ENCODE peak calls at places on chromosome 9, in eight cellular contexts. One of them, this sample, is unnamed.
A peak's percentile ranks its signal among the peaks of the same experiment; 100 is the strongest.

GRCh38 chr9:130171226-130172148 is 717 bp upstream of the NCS1 start:
- DNase-seq in tibial artery: no peak
- DNase-seq in GM23248: no peak
- DNase-seq in upper lobe of right lung: no peak
- DNase-seq in sigmoid colon: peak; percentile 71
- DNase-seq in tibial nerve: no peak
- DNase-seq in A549: no peak
- DNase-seq in foreskin fibroblast: no peak
- DNase-seq in this sample: no peak

GRCh38 chr9:84862786-84863185 is 193.3 kb downstream of the NTRK2 start:
- DNase-seq in tibial artery: peak; percentile 70
- DNase-seq in GM23248: peak; percentile 81
- DNase-seq in upper lobe of right lung: no peak
- DNase-seq in sigmoid colon: no peak
- DNase-seq in tibial nerve: no peak
- DNase-seq in A549: peak; percentile 12
- DNase-seq in foreskin fibroblast: peak; percentile 33
- DNase-seq in this sample: no peak

GRCh38 chr9:134014946-134015345 is 10.3 kb upstream of the BRD3OS start:
- DNase-seq in tibial artery: no peak
- DNase-seq in GM23248: no peak
- DNase-seq in upper lobe of right lung: no peak
- DNase-seq in sigmoid colon: no peak
- DNase-seq in tibial nerve: no peak
- DNase-seq in A549: no peak
- DNase-seq in foreskin fibroblast: no peak
- DNase-seq in this sample: no peak

GRCh38 chr9:136886610-136887597 is 588 bp downstream of the TRAF2 start:
- DNase-seq in tibial artery: no peak
- DNase-seq in GM23248: peak; percentile 66
- DNase-seq in upper lobe of right lung: peak; percentile 71
- DNase-seq in sigmoid colon: no peak
- DNase-seq in tibial nerve: no peak
- DNase-seq in A549: no peak
- DNase-seq in foreskin fibroblast: no peak
- DNase-seq in this sample: no peak

GRCh38 chr9:121686930-121687541 is 35.6 kb downstream of the DAB2IP start:
- DNase-seq in tibial artery: peak; percentile 87
- DNase-seq in GM23248: peak; percentile 78
- DNase-seq in upper lobe of right lung: peak; percentile 85
- DNase-seq in sigmoid colon: peak; percentile 91
- DNase-seq in tibial nerve: peak; percentile 69
- DNase-seq in A549: peak; percentile 71
- DNase-seq in foreskin fibroblast: peak; percentile 56
- DNase-seq in this sample: peak; percentile 87

GRCh38 chr9:104868687-104869404 is 59.1 kb downstream of the ABCA1 start:
- DNase-seq in tibial artery: peak; percentile 80
- DNase-seq in GM23248: peak; percentile 88
- DNase-seq in upper lobe of right lung: peak; percentile 82
- DNase-seq in sigmoid colon: peak; percentile 88
- DNase-seq in tibial nerve: peak; percentile 29
- DNase-seq in A549: peak; percentile 55
- DNase-seq in foreskin fibroblast: peak; percentile 87
- DNase-seq in this sample: peak; percentile 84

GRCh38 chr9:92158097-92158601 is 42.9 kb upstream of the SPTLC1 start:
- DNase-seq in tibial artery: no peak
- DNase-seq in GM23248: no peak
- DNase-seq in upper lobe of right lung: no peak
- DNase-seq in sigmoid colon: no peak
- DNase-seq in tibial nerve: no peak
- DNase-seq in A549: no peak
- DNase-seq in foreskin fibroblast: no peak
- DNase-seq in this sample: no peak

GRCh38 chr9:17878810-17879370 is 300.0 kb downstream of the SH3GL2 start:
- DNase-seq in tibial artery: no peak
- DNase-seq in GM23248: no peak
- DNase-seq in upper lobe of right lung: no peak
- DNase-seq in sigmoid colon: no peak
- DNase-seq in tibial nerve: no peak
- DNase-seq in A549: no peak
- DNase-seq in foreskin fibroblast: no peak
- DNase-seq in this sample: no peak

GRCh38 chr9:76642701-76643209 is 121.5 kb upstream of the PCA3 start:
- DNase-seq in tibial artery: no peak
- DNase-seq in GM23248: no peak
- DNase-seq in upper lobe of right lung: no peak
- DNase-seq in sigmoid colon: no peak
- DNase-seq in tibial nerve: no peak
- DNase-seq in A549: no peak
- DNase-seq in foreskin fibroblast: no peak
- DNase-seq in this sample: no peak

GRCh38 chr9:84701801-84702200 is 32.3 kb downstream of the NTRK2 start:
- DNase-seq in tibial artery: no peak
- DNase-seq in GM23248: no peak
- DNase-seq in upper lobe of right lung: no peak
- DNase-seq in sigmoid colon: no peak
- DNase-seq in tibial nerve: no peak
- DNase-seq in A549: no peak
- DNase-seq in foreskin fibroblast: no peak
- DNase-seq in this sample: no peak

GRCh38 chr9:93306081-93306480 is 122.1 kb downstream of the WNK2 start:
- DNase-seq in tibial artery: peak; percentile 48
- DNase-seq in GM23248: no peak
- DNase-seq in upper lobe of right lung: no peak
- DNase-seq in sigmoid colon: no peak
- DNase-seq in tibial nerve: no peak
- DNase-seq in A549: no peak
- DNase-seq in foreskin fibroblast: no peak
- DNase-seq in this sample: no peak

GRCh38 chr9:116644099-116644688 is 42.9 kb upstream of the TRIM32 start:
- DNase-seq in tibial artery: no peak
- DNase-seq in GM23248: peak; percentile 86
- DNase-seq in upper lobe of right lung: no peak
- DNase-seq in sigmoid colon: no peak
- DNase-seq in tibial nerve: no peak
- DNase-seq in A549: no peak
- DNase-seq in foreskin fibroblast: peak; percentile 44
- DNase-seq in this sample: no peak

GRCh38 chr9:83563360-83563759 is 25.2 kb upstream of the FRMD3 start:
- DNase-seq in tibial artery: no peak
- DNase-seq in GM23248: no peak
- DNase-seq in upper lobe of right lung: no peak
- DNase-seq in sigmoid colon: no peak
- DNase-seq in tibial nerve: no peak
- DNase-seq in A549: no peak
- DNase-seq in foreskin fibroblast: no peak
- DNase-seq in this sample: no peak

GRCh38 chr9:126126807-126127206 is 199.8 kb upstream of the MVB12B start:
- DNase-seq in tibial artery: no peak
- DNase-seq in GM23248: no peak
- DNase-seq in upper lobe of right lung: no peak
- DNase-seq in sigmoid colon: no peak
- DNase-seq in tibial nerve: no peak
- DNase-seq in A549: no peak
- DNase-seq in foreskin fibroblast: no peak
- DNase-seq in this sample: no peak

GRCh38 chr9:128555180-128555721 is 2.9 kb downstream of the SPTAN1 start:
- DNase-seq in tibial artery: no peak
- DNase-seq in GM23248: peak; percentile 71
- DNase-seq in upper lobe of right lung: no peak
- DNase-seq in sigmoid colon: no peak
- DNase-seq in tibial nerve: no peak
- DNase-seq in A549: peak; percentile 58
- DNase-seq in foreskin fibroblast: no peak
- DNase-seq in this sample: peak; percentile 30

GRCh38 chr9:91898451-91899433 is 51.3 kb downstream of the ROR2 start:
- DNase-seq in tibial artery: no peak
- DNase-seq in GM23248: peak; percentile 47
- DNase-seq in upper lobe of right lung: no peak
- DNase-seq in sigmoid colon: peak; percentile 92
- DNase-seq in tibial nerve: no peak
- DNase-seq in A549: no peak
- DNase-seq in foreskin fibroblast: no peak
- DNase-seq in this sample: no peak

GRCh38 chr9:95089916-95090791 is 227.4 kb downstream of the FANCC start:
- DNase-seq in tibial artery: peak; percentile 92
- DNase-seq in GM23248: peak; percentile 34
- DNase-seq in upper lobe of right lung: no peak
- DNase-seq in sigmoid colon: peak; percentile 80
- DNase-seq in tibial nerve: no peak
- DNase-seq in A549: peak; percentile 46
- DNase-seq in foreskin fibroblast: no peak
- DNase-seq in this sample: no peak

GRCh38 chr9:134253596-134254205 is 72.6 kb upstream of the RXRA start:
- DNase-seq in tibial artery: no peak
- DNase-seq in GM23248: peak; percentile 86
- DNase-seq in upper lobe of right lung: no peak
- DNase-seq in sigmoid colon: no peak
- DNase-seq in tibial nerve: no peak
- DNase-seq in A549: no peak
- DNase-seq in foreskin fibroblast: peak; percentile 33
- DNase-seq in this sample: no peak

GRCh38 chr9:77533678-77534077 is 114.4 kb downstream of the GNA14 start:
- DNase-seq in tibial artery: no peak
- DNase-seq in GM23248: no peak
- DNase-seq in upper lobe of right lung: no peak
- DNase-seq in sigmoid colon: no peak
- DNase-seq in tibial nerve: no peak
- DNase-seq in A549: no peak
- DNase-seq in foreskin fibroblast: no peak
- DNase-seq in this sample: no peak

GRCh38 chr9:111842313-111842712 is 47.6 kb upstream of the SHOC1 start:
- DNase-seq in tibial artery: no peak
- DNase-seq in GM23248: peak; percentile 78
- DNase-seq in upper lobe of right lung: no peak
- DNase-seq in sigmoid colon: no peak
- DNase-seq in tibial nerve: no peak
- DNase-seq in A549: no peak
- DNase-seq in foreskin fibroblast: no peak
- DNase-seq in this sample: no peak

GRCh38 chr9:38338359-38339014 is 54.0 kb upstream of the ALDH1B1 start:
- DNase-seq in tibial artery: no peak
- DNase-seq in GM23248: no peak
- DNase-seq in upper lobe of right lung: no peak
- DNase-seq in sigmoid colon: peak; percentile 15
- DNase-seq in tibial nerve: no peak
- DNase-seq in A549: no peak
- DNase-seq in foreskin fibroblast: no peak
- DNase-seq in this sample: no peak

GRCh38 chr9:134146774-134147493 is 11.1 kb downstream of the WDR5 start:
- DNase-seq in tibial artery: no peak
- DNase-seq in GM23248: no peak
- DNase-seq in upper lobe of right lung: no peak
- DNase-seq in sigmoid colon: no peak
- DNase-seq in tibial nerve: no peak
- DNase-seq in A549: no peak
- DNase-seq in foreskin fibroblast: no peak
- DNase-seq in this sample: no peak

GRCh38 chr9:34233691-34234090 is 54.8 kb downstream of the UBAP1 start:
- DNase-seq in tibial artery: no peak
- DNase-seq in GM23248: peak; percentile 74
- DNase-seq in upper lobe of right lung: no peak
- DNase-seq in sigmoid colon: no peak
- DNase-seq in tibial nerve: no peak
- DNase-seq in A549: no peak
- DNase-seq in foreskin fibroblast: no peak
- DNase-seq in this sample: no peak

GRCh38 chr9:130445268-130445983 is 665 bp downstream of the ASS1 start:
- DNase-seq in tibial artery: peak; percentile 92
- DNase-seq in GM23248: peak; percentile 83
- DNase-seq in upper lobe of right lung: peak; percentile 81
- DNase-seq in sigmoid colon: peak; percentile 80
- DNase-seq in tibial nerve: no peak
- DNase-seq in A549: no peak
- DNase-seq in foreskin fibroblast: peak; percentile 73
- DNase-seq in this sample: peak; percentile 47

GRCh38 chr9:69323886-69324285 is 1.1 kb upstream of the ENTREP1 start:
- DNase-seq in tibial artery: no peak
- DNase-seq in GM23248: no peak
- DNase-seq in upper lobe of right lung: no peak
- DNase-seq in sigmoid colon: no peak
- DNase-seq in tibial nerve: no peak
- DNase-seq in A549: no peak
- DNase-seq in foreskin fibroblast: no peak
- DNase-seq in this sample: no peak
- H3K4me3 ChIP-seq in tibial artery: no peak overlapping the region
- H3K4me3 ChIP-seq in GM23248: no peak overlapping the region
- H3K4me3 ChIP-seq in upper lobe of right lung: peak overlapping the region; percentile 62
- H3K4me3 ChIP-seq in sigmoid colon: no peak overlapping the region
- H3K4me3 ChIP-seq in tibial nerve: no peak overlapping the region
- H3K4me3 ChIP-seq in A549: no peak overlapping the region
- H3K4me3 ChIP-seq in foreskin fibroblast: no peak overlapping the region
- H3K4me3 ChIP-seq in this sample: no peak overlapping the region

GRCh38 chr9:19471737-19472648 is 63.2 kb downstream of the ACER2 start:
- DNase-seq in tibial artery: peak; percentile 67
- DNase-seq in GM23248: peak; percentile 76
- DNase-seq in upper lobe of right lung: peak; percentile 71
- DNase-seq in sigmoid colon: peak; percentile 77
- DNase-seq in tibial nerve: no peak
- DNase-seq in A549: peak; percentile 64
- DNase-seq in foreskin fibroblast: peak; percentile 29
- DNase-seq in this sample: peak; percentile 41
- H3K4me3 ChIP-seq in tibial artery: no peak overlapping the region
- H3K4me3 ChIP-seq in GM23248: peak overlapping the region; percentile 32
- H3K4me3 ChIP-seq in upper lobe of right lung: no peak overlapping the region
- H3K4me3 ChIP-seq in sigmoid colon: no peak overlapping the region
- H3K4me3 ChIP-seq in tibial nerve: no peak overlapping the region
- H3K4me3 ChIP-seq in A549: peak overlapping the region; percentile 4
- H3K4me3 ChIP-seq in foreskin fibroblast: no peak overlapping the region
- H3K4me3 ChIP-seq in this sample: no peak overlapping the region

DNA sequence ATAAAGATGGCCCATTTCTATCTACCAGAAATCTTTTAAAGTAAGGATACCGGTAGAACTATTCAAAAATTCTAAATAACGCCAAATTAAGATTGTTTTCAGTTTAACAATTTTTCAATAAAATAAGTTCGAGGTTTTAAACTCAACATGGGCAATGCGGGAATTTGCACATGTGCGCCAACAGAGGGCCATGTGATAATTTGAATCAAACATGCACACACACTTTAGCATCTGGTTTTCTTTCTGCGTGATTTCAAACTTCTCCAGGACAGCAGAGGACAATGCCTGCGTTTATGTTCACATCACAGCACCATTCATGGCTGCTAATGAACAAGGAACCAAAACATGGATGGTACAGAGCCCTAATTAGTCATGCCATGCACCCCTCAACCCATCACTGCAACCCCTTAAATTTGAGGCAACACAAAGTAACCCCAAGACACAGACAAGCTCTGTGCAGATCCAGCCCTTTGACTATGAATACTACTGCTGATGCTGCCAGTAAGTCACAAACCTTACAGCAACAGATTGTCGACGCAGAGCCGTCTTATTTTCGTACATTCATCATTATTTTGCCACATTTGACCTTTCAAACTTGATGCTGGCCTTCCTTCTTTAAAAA is 2.8 kb downstream of the SHC3 start:
- DNase-seq in tibial artery: no peak
- DNase-seq in GM23248: no peak
- DNase-seq in upper lobe of right lung: no peak
- DNase-seq in sigmoid colon: no peak
- DNase-seq in tibial nerve: no peak
- DNase-seq in A549: no peak
- DNase-seq in foreskin fibroblast: no peak
- DNase-seq in this sample: no peak
- H3K4me3 ChIP-seq in tibial artery: no peak overlapping the region
- H3K4me3 ChIP-seq in GM23248: no peak overlapping the region
- H3K4me3 ChIP-seq in upper lobe of right lung: peak overlapping the region; percentile 56
- H3K4me3 ChIP-seq in sigmoid colon: no peak overlapping the region
- H3K4me3 ChIP-seq in tibial nerve: no peak overlapping the region
- H3K4me3 ChIP-seq in A549: no peak overlapping the region
- H3K4me3 ChIP-seq in foreskin fibroblast: no peak overlapping the region
- H3K4me3 ChIP-seq in this sample: no peak overlapping the region

GRCh38 chr9:123999668-124000067 is 11.9 kb upstream of the LHX2 start:
- DNase-seq in tibial artery: no peak
- DNase-seq in GM23248: no peak
- DNase-seq in upper lobe of right lung: no peak
- DNase-seq in sigmoid colon: no peak
- DNase-seq in tibial nerve: no peak
- DNase-seq in A549: no peak
- DNase-seq in foreskin fibroblast: no peak
- DNase-seq in this sample: no peak
- H3K4me3 ChIP-seq in tibial artery: peak overlapping the region; percentile 24
- H3K4me3 ChIP-seq in GM23248: no peak overlapping the region
- H3K4me3 ChIP-seq in upper lobe of right lung: no peak overlapping the region
- H3K4me3 ChIP-seq in sigmoid colon: peak overlapping the region; percentile 9
- H3K4me3 ChIP-seq in tibial nerve: no peak overlapping the region
- H3K4me3 ChIP-seq in A549: peak overlapping the region; percentile 70
- H3K4me3 ChIP-seq in foreskin fibroblast: no peak overlapping the region
- H3K4me3 ChIP-seq in this sample: no peak overlapping the region

This sample was measured in ovary.